ENCODE peak calls at places on chromosomes 12 and 14, in nine cellular contexts. One of them, this sample, is unnamed.

GRCh38 chr14:28773917-28774691 is 7.5 kb downstream of the FOXG1 start:
- DNase-seq in fibroblast of lung: peak
- DNase-seq in H9: peak
- DNase-seq in dorsolateral prefrontal cortex: peak
- DNase-seq in foreskin fibroblast: peak
- DNase-seq in endothelial cell of umbilical vein: no peak
- DNase-seq in cardiac muscle cell: peak
- DNase-seq in lower leg skin: no peak
- DNase-seq in ovary: no peak
- DNase-seq in this sample: no peak

GRCh38 chr12:132151766-132152410 is 7.6 kb downstream of the NOC4L start:
- DNase-seq in lower leg skin: no peak
- DNase-seq in dorsolateral prefrontal cortex: no peak
- DNase-seq in fibroblast of lung: no peak
- DNase-seq in ovary: no peak
- DNase-seq in endothelial cell of umbilical vein: no peak
- DNase-seq in cardiac muscle cell: no peak
- DNase-seq in H9: no peak
- DNase-seq in foreskin fibroblast: no peak
- DNase-seq in this sample: no peak

GRCh38 chr12:52389313-52390207 is 4.1 kb upstream of the KRT84 start:
- DNase-seq in endothelial cell of umbilical vein: no peak
- DNase-seq in lower leg skin: no peak
- DNase-seq in H9: peak
- DNase-seq in cardiac muscle cell: peak
- DNase-seq in ovary: no peak
- DNase-seq in dorsolateral prefrontal cortex: peak
- DNase-seq in foreskin fibroblast: peak
- DNase-seq in fibroblast of lung: peak
- DNase-seq in this sample: no peak

GRCh38 chr14:33717866-33718265 is 233.0 kb downstream of the EGLN3 start:
- DNase-seq in H9: no peak
- DNase-seq in foreskin fibroblast: no peak
- DNase-seq in ovary: no peak
- DNase-seq in endothelial cell of umbilical vein: no peak
- DNase-seq in cardiac muscle cell: no peak
- DNase-seq in lower leg skin: no peak
- DNase-seq in dorsolateral prefrontal cortex: no peak
- DNase-seq in fibroblast of lung: peak
- DNase-seq in this sample: no peak

GRCh38 chr14:95664046-95664445 is 22.2 kb upstream of the TCL1B start:
- DNase-seq in foreskin fibroblast: no peak
- DNase-seq in cardiac muscle cell: no peak
- DNase-seq in dorsolateral prefrontal cortex: peak
- DNase-seq in H9: no peak
- DNase-seq in lower leg skin: peak
- DNase-seq in endothelial cell of umbilical vein: no peak
- DNase-seq in ovary: no peak
- DNase-seq in fibroblast of lung: no peak
- DNase-seq in this sample: no peak

GRCh38 chr14:69980457-69981414 is 101.5 kb downstream of the SMOC1 start:
- DNase-seq in foreskin fibroblast: no peak
- DNase-seq in H9: peak
- DNase-seq in cardiac muscle cell: peak
- DNase-seq in dorsolateral prefrontal cortex: peak
- DNase-seq in lower leg skin: no peak
- DNase-seq in endothelial cell of umbilical vein: no peak
- DNase-seq in ovary: no peak
- DNase-seq in fibroblast of lung: no peak
- DNase-seq in this sample: no peak

GRCh38 chr14:75254901-75255300 is 23.7 kb upstream of the FOS start:
- DNase-seq in H9: peak
- DNase-seq in ovary: no peak
- DNase-seq in fibroblast of lung: no peak
- DNase-seq in lower leg skin: no peak
- DNase-seq in endothelial cell of umbilical vein: no peak
- DNase-seq in cardiac muscle cell: no peak
- DNase-seq in dorsolateral prefrontal cortex: no peak
- DNase-seq in foreskin fibroblast: no peak
- DNase-seq in this sample: no peak

GRCh38 chr14:85532981-85533820 is 3.3 kb downstream of the FLRT2 start:
- DNase-seq in cardiac muscle cell: peak
- DNase-seq in lower leg skin: peak
- DNase-seq in dorsolateral prefrontal cortex: peak
- DNase-seq in H9: peak
- DNase-seq in endothelial cell of umbilical vein: peak
- DNase-seq in ovary: peak
- DNase-seq in foreskin fibroblast: peak
- DNase-seq in fibroblast of lung: peak
- DNase-seq in this sample: peak

GRCh38 chr12:24947541-24948451 is 1.1 kb downstream of the BCAT1 start:
- DNase-seq in dorsolateral prefrontal cortex: no peak
- DNase-seq in lower leg skin: no peak
- DNase-seq in foreskin fibroblast: no peak
- DNase-seq in H9: no peak
- DNase-seq in cardiac muscle cell: peak
- DNase-seq in ovary: no peak
- DNase-seq in fibroblast of lung: peak
- DNase-seq in endothelial cell of umbilical vein: peak
- DNase-seq in this sample: no peak

GRCh38 chr12:101051151-101051550 is 158.9 kb downstream of the SLC5A8 start:
- DNase-seq in cardiac muscle cell: peak
- DNase-seq in lower leg skin: no peak
- DNase-seq in H9: no peak
- DNase-seq in ovary: no peak
- DNase-seq in fibroblast of lung: peak
- DNase-seq in dorsolateral prefrontal cortex: no peak
- DNase-seq in foreskin fibroblast: no peak
- DNase-seq in endothelial cell of umbilical vein: no peak
- DNase-seq in this sample: no peak

GRCh38 chr12:6786416-6787094 is 2.8 kb upstream of the CD4 start:
- DNase-seq in ovary: no peak
- DNase-seq in foreskin fibroblast: no peak
- DNase-seq in cardiac muscle cell: no peak
- DNase-seq in lower leg skin: no peak
- DNase-seq in fibroblast of lung: no peak
- DNase-seq in H9: peak
- DNase-seq in dorsolateral prefrontal cortex: no peak
- DNase-seq in endothelial cell of umbilical vein: no peak
- DNase-seq in this sample: no peak

GRCh38 chr14:103232338-103232808 is 101.7 kb upstream of the EIF5 start:
- DNase-seq in H9: no peak
- DNase-seq in endothelial cell of umbilical vein: no peak
- DNase-seq in ovary: no peak
- DNase-seq in cardiac muscle cell: no peak
- DNase-seq in dorsolateral prefrontal cortex: no peak
- DNase-seq in fibroblast of lung: no peak
- DNase-seq in lower leg skin: no peak
- DNase-seq in foreskin fibroblast: no peak
- DNase-seq in this sample: no peak

GRCh38 chr12:121946313-121947025 is 28.1 kb downstream of the CFAP251 start:
- DNase-seq in endothelial cell of umbilical vein: no peak
- DNase-seq in foreskin fibroblast: no peak
- DNase-seq in H9: no peak
- DNase-seq in fibroblast of lung: no peak
- DNase-seq in dorsolateral prefrontal cortex: no peak
- DNase-seq in lower leg skin: no peak
- DNase-seq in ovary: no peak
- DNase-seq in cardiac muscle cell: no peak
- DNase-seq in this sample: no peak

GRCh38 chr14:105375635-105376057 is 22.7 kb upstream of the TEX22 start:
- DNase-seq in endothelial cell of umbilical vein: peak
- DNase-seq in foreskin fibroblast: peak
- DNase-seq in dorsolateral prefrontal cortex: no peak
- DNase-seq in H9: no peak
- DNase-seq in fibroblast of lung: peak
- DNase-seq in ovary: no peak
- DNase-seq in cardiac muscle cell: peak
- DNase-seq in lower leg skin: no peak
- DNase-seq in this sample: no peak

GRCh38 chr12:998020-998874 is 7.2 kb downstream of the ERC1 start:
- DNase-seq in fibroblast of lung: no peak
- DNase-seq in ovary: no peak
- DNase-seq in cardiac muscle cell: no peak
- DNase-seq in dorsolateral prefrontal cortex: no peak
- DNase-seq in lower leg skin: no peak
- DNase-seq in H9: no peak
- DNase-seq in foreskin fibroblast: no peak
- DNase-seq in endothelial cell of umbilical vein: no peak
- DNase-seq in this sample: no peak

GRCh38 chr14:96989293-96989692 is 192.1 kb downstream of the VRK1 start:
- DNase-seq in fibroblast of lung: no peak
- DNase-seq in lower leg skin: no peak
- DNase-seq in H9: no peak
- DNase-seq in cardiac muscle cell: no peak
- DNase-seq in ovary: no peak
- DNase-seq in foreskin fibroblast: no peak
- DNase-seq in endothelial cell of umbilical vein: no peak
- DNase-seq in dorsolateral prefrontal cortex: peak
- DNase-seq in this sample: no peak

DNA sequence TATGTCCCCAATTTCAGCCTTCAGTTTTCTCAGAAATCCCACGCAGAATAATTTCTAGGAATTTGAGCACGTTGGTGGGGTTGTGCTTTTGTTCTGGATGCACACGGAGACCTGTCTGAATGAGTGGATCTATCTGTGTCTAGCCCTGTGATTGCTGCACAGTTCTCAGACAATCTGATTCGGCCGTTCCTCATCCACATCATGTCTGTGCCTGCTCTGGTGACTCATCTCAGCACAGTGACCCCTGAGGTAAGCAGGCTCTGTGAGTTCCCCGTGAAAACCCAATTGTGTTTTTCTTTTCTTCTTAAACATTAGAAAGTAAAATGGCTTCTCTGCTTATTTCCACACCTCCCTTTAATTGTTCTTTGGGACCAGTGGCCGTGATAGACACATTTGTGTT is 20.2 kb downstream of the UBE3B start:
- DNase-seq in H9: no peak
- DNase-seq in fibroblast of lung: peak
- DNase-seq in ovary: no peak
- DNase-seq in endothelial cell of umbilical vein: no peak
- DNase-seq in lower leg skin: no peak
- DNase-seq in foreskin fibroblast: peak
- DNase-seq in dorsolateral prefrontal cortex: no peak
- DNase-seq in cardiac muscle cell: no peak
- DNase-seq in this sample: no peak
- TF ChIP-seq CTCF in H9: no peak
- TF ChIP-seq CTCF in fibroblast of lung: no peak
- TF ChIP-seq CTCF in ovary: no peak
- TF ChIP-seq CTCF in endothelial cell of umbilical vein: no peak
- TF ChIP-seq CTCF in lower leg skin: no peak
- TF ChIP-seq CTCF in foreskin fibroblast: no peak
- TF ChIP-seq CTCF in dorsolateral prefrontal cortex: no peak
- TF ChIP-seq CTCF in cardiac muscle cell: no peak
- TF ChIP-seq CTCF in this sample: no peak

DNA sequence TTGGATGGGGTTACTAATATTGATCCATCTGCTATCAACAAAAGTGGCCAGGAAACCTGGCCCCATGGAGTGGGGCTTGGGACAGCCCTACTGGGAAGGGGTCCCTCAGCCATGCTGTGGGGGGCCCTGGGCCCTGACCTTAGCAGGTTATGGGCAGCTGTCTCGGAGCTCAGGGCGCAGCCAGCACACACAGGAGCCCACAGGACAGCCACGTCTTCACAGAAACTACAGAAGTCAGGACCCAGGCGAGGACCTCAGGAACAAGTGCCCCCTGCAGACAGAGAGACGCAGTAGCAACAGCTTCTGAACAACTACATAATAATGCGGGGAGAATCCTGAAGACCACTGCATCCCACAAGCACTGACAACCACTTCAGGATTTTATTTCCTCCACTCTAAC is 11.9 kb upstream of the FKBP11 start:
- DNase-seq in lower leg skin: no peak
- DNase-seq in foreskin fibroblast: no peak
- DNase-seq in fibroblast of lung: no peak
- DNase-seq in dorsolateral prefrontal cortex: no peak
- DNase-seq in endothelial cell of umbilical vein: no peak
- DNase-seq in ovary: no peak
- DNase-seq in cardiac muscle cell: no peak
- DNase-seq in H9: peak
- DNase-seq in this sample: no peak
- TF ChIP-seq CTCF in lower leg skin: no peak
- TF ChIP-seq CTCF in foreskin fibroblast: no peak
- TF ChIP-seq CTCF in fibroblast of lung: no peak
- TF ChIP-seq CTCF in dorsolateral prefrontal cortex: no peak
- TF ChIP-seq CTCF in endothelial cell of umbilical vein: peak
- TF ChIP-seq CTCF in ovary: no peak
- TF ChIP-seq CTCF in cardiac muscle cell: peak
- TF ChIP-seq CTCF in H9: peak
- TF ChIP-seq CTCF in this sample: no peak

GRCh38 chr12:115158816-115159215 is 474.8 kb upstream of the TBX3 start:
- DNase-seq in endothelial cell of umbilical vein: no peak
- DNase-seq in foreskin fibroblast: no peak
- DNase-seq in cardiac muscle cell: peak
- DNase-seq in lower leg skin: no peak
- DNase-seq in dorsolateral prefrontal cortex: no peak
- DNase-seq in fibroblast of lung: peak
- DNase-seq in ovary: no peak
- DNase-seq in H9: no peak
- DNase-seq in this sample: no peak
- TF ChIP-seq CTCF in endothelial cell of umbilical vein: no peak
- TF ChIP-seq CTCF in foreskin fibroblast: no peak
- TF ChIP-seq CTCF in cardiac muscle cell: no peak
- TF ChIP-seq CTCF in lower leg skin: no peak
- TF ChIP-seq CTCF in dorsolateral prefrontal cortex: no peak
- TF ChIP-seq CTCF in fibroblast of lung: no peak
- TF ChIP-seq CTCF in ovary: no peak
- TF ChIP-seq CTCF in H9: no peak
- TF ChIP-seq CTCF in this sample: no peak

DNA sequence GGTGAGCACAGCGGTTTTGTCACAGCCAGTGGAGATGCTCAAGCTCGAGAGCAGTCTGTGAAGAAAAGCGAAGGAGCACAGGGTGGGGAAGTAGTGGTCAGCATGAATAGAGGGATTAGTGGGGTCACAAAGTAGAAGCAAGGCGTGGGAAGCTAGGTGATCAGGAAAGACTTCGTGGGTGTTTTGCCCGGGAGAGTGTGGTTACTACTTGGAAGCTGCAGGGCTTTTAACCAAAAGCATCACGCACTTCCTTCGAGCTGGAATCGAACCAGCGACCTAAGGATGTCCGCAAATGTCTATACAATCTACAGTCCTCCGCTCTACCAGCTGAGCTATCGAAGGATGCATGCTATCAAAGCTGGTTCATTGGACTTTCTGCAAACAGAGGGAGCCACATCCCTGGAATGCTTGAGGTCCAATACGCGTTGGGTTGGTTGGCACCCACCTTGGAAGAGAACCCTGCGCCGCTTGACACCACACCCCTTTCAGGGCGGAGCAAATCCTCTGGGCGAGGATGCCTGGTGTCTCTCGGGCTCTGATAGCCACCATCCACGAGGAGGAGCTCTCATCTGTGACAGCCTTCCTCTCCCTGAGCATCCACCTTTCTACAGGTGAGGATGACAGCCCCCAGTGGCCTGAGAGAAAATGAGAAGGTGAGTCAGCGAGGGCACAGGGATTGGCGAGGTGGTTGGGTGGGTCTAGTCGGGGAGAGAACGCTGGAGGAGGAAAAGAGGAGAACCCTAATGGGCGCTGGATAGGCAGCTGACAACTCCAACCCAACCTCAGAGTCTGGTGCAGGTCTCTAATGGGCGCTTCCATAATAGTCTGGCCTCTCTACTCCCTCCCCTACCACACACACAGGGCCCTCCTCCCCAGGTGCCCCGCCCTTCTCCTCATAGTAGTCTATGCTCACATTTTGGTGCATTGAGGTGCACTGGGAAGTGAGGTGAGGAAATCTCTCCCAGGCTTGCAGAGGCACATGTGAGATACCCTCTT is 16.0 kb upstream of the OR6S1 start:
- DNase-seq in endothelial cell of umbilical vein: no peak
- DNase-seq in ovary: no peak
- DNase-seq in foreskin fibroblast: peak
- DNase-seq in lower leg skin: no peak
- DNase-seq in fibroblast of lung: no peak
- DNase-seq in dorsolateral prefrontal cortex: no peak
- DNase-seq in cardiac muscle cell: no peak
- DNase-seq in H9: peak
- DNase-seq in this sample: no peak
- TF ChIP-seq CTCF in endothelial cell of umbilical vein: no peak
- TF ChIP-seq CTCF in ovary: no peak
- TF ChIP-seq CTCF in foreskin fibroblast: no peak
- TF ChIP-seq CTCF in lower leg skin: no peak
- TF ChIP-seq CTCF in fibroblast of lung: no peak
- TF ChIP-seq CTCF in dorsolateral prefrontal cortex: no peak
- TF ChIP-seq CTCF in cardiac muscle cell: no peak
- TF ChIP-seq CTCF in H9: peak
- TF ChIP-seq CTCF in this sample: no peak